ENCODE peak calls at places on chromosome 11, in five cellular contexts. T, F, S, A and G are unnamed samples.

GRCh38 chr11:102338479-102339010 is 8.5 kb upstream of the BIRC2 start:
- DNase-seq in S (no peak), T (no peak), A (no peak), F (no peak), G (no peak)

GRCh38 chr11:68552542-68552941 is 92.0 kb downstream of the PPP6R3 start:
- DNase-seq in F (no peak), S (no peak), T (no peak), A (peak; percentile 14), G (no peak)

GRCh38 chr11:103591554-103591953 is 444.9 kb upstream of the DDI1 start:
- DNase-seq in F (no peak), S (no peak), A (no peak), T (no peak), G (no peak)

GRCh38 chr11:15118431-15118830 is 3.7 kb downstream of the INSC start:
- DNase-seq in S (no peak), F (no peak), A (no peak), T (no peak), G (no peak)

GRCh38 chr11:59891781-59892181 is 13.2 kb downstream of the OOSP3 start:
- DNase-seq in A (no peak), S (no peak), T (peak; percentile 15), F (peak; percentile 79), G (peak; percentile 67)

GRCh38 chr11:85310479-85310878 is 316.7 kb downstream of the DLG2 start:
- DNase-seq in F (no peak), S (no peak), A (no peak), T (no peak), G (no peak)

GRCh38 chr11:122104381-122104780 is 11.6 kb downstream of the BLID start:
- DNase-seq in A (no peak), S (no peak), T (no peak), F (no peak), G (no peak)

GRCh38 chr11:44379141-44380008 is 69.4 kb upstream of the ALX4 start:
- DNase-seq in T (no peak), S (no peak), F (no peak), A (no peak), G (no peak)

GRCh38 chr11:69877235-69877634 is 58.0 kb upstream of the FGF3 start:
- DNase-seq in S (no peak), F (no peak), T (no peak), A (no peak), G (no peak)

GRCh38 chr11:78325274-78325781 is 92.3 kb downstream of the GAB2 start:
- DNase-seq in F (no peak), T (no peak), S (no peak), A (no peak), G (no peak)

GRCh38 chr11:27372159-27372558 is 9.1 kb upstream of the CCDC34 start:
- DNase-seq in T (no peak), S (no peak), A (no peak), F (no peak), G (no peak)

GRCh38 chr11:120057595-120058581 is 80.0 kb downstream of the TRIM29 start:
- DNase-seq in A (peak; percentile 57), T (no peak), S (peak; percentile 47), F (peak; percentile 89), G (peak; percentile 38)

GRCh38 chr11:27203077-27203476 is 159.9 kb downstream of the CCDC34 start:
- DNase-seq in A (peak; percentile 94), S (no peak), T (no peak), F (no peak), G (no peak)

GRCh38 chr11:128733440-128734115 is 39.7 kb downstream of the FLI1 start:
- DNase-seq in F (peak; percentile 87), T (peak; percentile 60), A (peak; percentile 66), S (peak; percentile 64), G (peak; percentile 60)

GRCh38 chr11:119843760-119844330 is 114.8 kb upstream of the NECTIN1 start:
- DNase-seq in A (peak; percentile 13), F (no peak), T (no peak), S (no peak), G (no peak)

GRCh38 chr11:64100345-64100744 is 64.6 kb downstream of the FLRT1 start:
- DNase-seq in F (peak; percentile 57), T (no peak), S (no peak), A (no peak), G (no peak)
- H3K4me1 ChIP-seq in F (no peaks in the 10 kb centered on the region), T (peaks cover 36% of the 10 kb centered on the region), S (no peaks in the 10 kb centered on the region), A (no peaks in the 10 kb centered on the region), G (peaks cover 13% of the 10 kb centered on the region)

GRCh38 chr11:384511-384910 is 9.5 kb upstream of the PKP3 start:
- DNase-seq in S (no peak), T (no peak), A (no peak), F (no peak), G (no peak)
- H2BK12ac ChIP-seq in S (no peak overlapping the region), T (no peak overlapping the region), A (no peak overlapping the region), F (no peak overlapping the region), G (no peak overlapping the region)

GRCh38 chr11:12260731-12261521 is 116.4 kb upstream of the PARVA start:
- DNase-seq in A (no peak), F (no peak), S (no peak), T (no peak), G (no peak)
- H3K4me1 ChIP-seq in A (peaks cover 13% of the 10 kb centered on the region), F (no peaks in the 10 kb centered on the region), S (peaks cover 4% of the 10 kb centered on the region), T (peaks cover 1% of the 10 kb centered on the region), G (peaks cover 2% of the 10 kb centered on the region)

DNA sequence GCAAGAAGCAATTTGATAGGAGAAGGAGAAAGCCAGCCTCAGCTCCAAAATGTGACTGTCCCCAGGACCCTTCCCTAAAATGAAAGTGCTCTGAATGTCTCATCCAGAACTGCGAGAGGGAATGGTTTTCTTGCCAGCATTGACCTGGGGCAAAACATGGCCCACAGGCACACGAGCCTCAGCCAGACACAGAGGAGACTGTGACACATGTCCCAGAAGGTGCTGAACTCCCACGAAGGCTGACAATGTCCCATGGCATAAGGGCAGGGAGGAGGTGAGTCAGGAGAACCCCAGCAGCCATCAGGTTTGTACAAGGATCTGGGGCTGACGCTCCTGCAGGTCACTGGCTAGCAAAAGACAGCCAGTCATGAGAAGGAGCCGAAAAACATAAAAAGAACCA is 43.9 kb downstream of the GALNT18 start:
- DNase-seq in T (no peak), A (peak; percentile 52), S (no peak), F (peak; percentile 10), G (no peak)
- H2BK12ac ChIP-seq in T (no peak overlapping the region), A (no peak overlapping the region), S (peak overlapping the region; percentile 52), F (no peak overlapping the region), G (no peak overlapping the region)

DNA sequence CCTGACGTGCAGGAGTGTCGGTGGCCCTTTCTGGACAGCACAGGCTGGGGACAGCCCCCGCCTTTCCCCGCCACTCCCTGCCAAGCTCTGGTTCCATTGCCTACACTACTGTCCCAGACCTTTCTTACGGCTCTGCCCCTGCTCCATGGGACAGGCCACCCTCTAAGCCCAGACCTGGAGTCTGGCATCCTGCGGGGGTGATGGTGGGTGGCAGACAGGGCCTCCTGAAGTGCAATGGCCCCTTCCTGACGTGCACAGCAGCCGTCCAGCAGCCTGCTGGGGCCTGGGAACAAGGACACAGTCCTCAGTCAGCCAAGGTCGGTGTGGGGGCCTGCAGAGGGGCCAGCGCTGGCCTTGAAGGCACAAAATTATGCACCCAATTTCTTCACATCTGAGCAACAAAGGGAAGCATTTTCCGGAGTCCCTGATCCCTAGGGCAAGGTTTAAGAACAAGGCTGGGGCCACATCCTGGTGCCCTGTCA is 79.7 kb upstream of the KCNQ1OT1 start:
- DNase-seq in F (no peak), S (no peak), T (no peak), A (no peak), G (no peak)
- H3K4me1 ChIP-seq in F (no peaks in the 10 kb centered on the region), S (no peaks in the 10 kb centered on the region), T (peaks cover 9% of the 10 kb centered on the region), A (peaks cover 12% of the 10 kb centered on the region), G (peaks cover 26% of the 10 kb centered on the region)

GRCh38 chr11:75188671-75189070 is 37.8 kb downstream of the SLCO2B1 start:
- DNase-seq in S (no peak), F (no peak), T (no peak), A (peak; percentile 38), G (no peak)
- H2BK12ac ChIP-seq in S (no peak overlapping the region), F (no peak overlapping the region), T (no peak overlapping the region), A (peak overlapping the region; percentile 37), G (no peak overlapping the region)

DNA sequence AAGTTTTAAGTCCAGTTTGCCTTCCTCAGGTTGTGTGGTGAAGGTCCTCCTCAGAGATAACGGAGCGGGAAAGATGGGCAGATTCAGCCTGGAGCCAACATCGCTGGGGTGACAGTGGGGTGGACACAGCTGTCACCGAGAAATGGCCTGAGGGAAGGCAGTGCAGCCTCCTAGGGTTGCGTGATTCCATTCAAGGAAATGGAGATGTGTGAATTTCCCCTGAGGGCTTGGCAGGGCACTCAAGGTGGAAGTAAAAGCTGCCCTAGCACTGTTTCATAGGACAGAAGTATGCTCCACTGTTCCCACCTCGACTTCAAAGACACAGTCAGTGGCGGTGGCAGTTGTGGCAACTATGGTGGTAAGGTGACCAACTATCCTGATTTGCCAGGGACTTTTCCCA is 15.4 kb upstream of the CAT start:
- DNase-seq in F (no peak), S (no peak), A (peak; percentile 34), T (no peak), G (no peak)
- H3K4me1 ChIP-seq in F (no peaks in the 10 kb centered on the region), S (no peaks in the 10 kb centered on the region), A (no peaks in the 10 kb centered on the region), T (no peaks in the 10 kb centered on the region), G (peaks cover 3% of the 10 kb centered on the region)

DNA sequence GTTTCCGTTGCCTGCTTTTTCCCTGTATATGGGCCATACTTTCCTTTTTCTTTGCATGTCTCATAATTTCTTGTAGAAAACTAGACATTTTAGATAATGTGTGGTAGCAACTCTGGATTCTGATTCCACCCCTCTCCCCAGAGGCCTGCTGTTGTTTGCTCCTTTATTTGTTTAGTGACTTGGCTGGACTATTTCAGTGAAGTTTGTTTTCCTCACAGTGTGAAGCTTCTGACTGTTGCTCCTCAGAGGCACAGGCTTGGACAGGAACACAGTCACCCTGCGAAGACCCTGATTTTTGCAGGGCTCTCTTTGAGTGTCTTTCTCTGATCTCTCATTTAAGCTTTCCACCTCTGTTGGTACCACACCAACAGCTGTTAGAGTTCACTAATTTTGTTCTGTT is 72.5 kb downstream of the SWAP70 start:
- DNase-seq in T (no peak), S (no peak), A (no peak), F (no peak), G (no peak)
- H2BK12ac ChIP-seq in T (no peak overlapping the region), S (no peak overlapping the region), A (no peak overlapping the region), F (no peak overlapping the region), G (no peak overlapping the region)